ENCODE peak calls at places on chromosomes 5 and 9, in seven cellular contexts. One of them, this sample, is unnamed.

GRCh38 chr9:107087256-107087655 is 195.8 kb upstream of the RAD23B start:
- DNase-seq in H7: no peak
- DNase-seq in psoas muscle: no peak
- DNase-seq in BJ: no peak
- DNase-seq in spleen: no peak
- DNase-seq in keratinocyte: no peak
- DNase-seq in GM23248: peak
- DNase-seq in this sample: peak

GRCh38 chr5:125277494-125278154 is 531.2 kb upstream of the ZNF608 start:
- DNase-seq in H7: no peak
- DNase-seq in psoas muscle: no peak
- DNase-seq in BJ: peak
- DNase-seq in spleen: no peak
- DNase-seq in keratinocyte: peak
- DNase-seq in GM23248: peak
- DNase-seq in this sample: peak

GRCh38 chr5:139394123-139394653 is 716 bp downstream of the PROB1 start:
- DNase-seq in H7: peak
- DNase-seq in psoas muscle: peak
- DNase-seq in BJ: no peak
- DNase-seq in spleen: peak
- DNase-seq in keratinocyte: no peak
- DNase-seq in GM23248: peak
- DNase-seq in this sample: no peak

GRCh38 chr9:127926961-127927456 is 3.6 kb downstream of the PIP5KL1 start:
- DNase-seq in H7: no peak
- DNase-seq in psoas muscle: no peak
- DNase-seq in BJ: no peak
- DNase-seq in spleen: no peak
- DNase-seq in keratinocyte: no peak
- DNase-seq in GM23248: peak
- DNase-seq in this sample: no peak

GRCh38 chr9:31470051-31470450 is 914.4 kb upstream of the ACO1 start:
- DNase-seq in H7: no peak
- DNase-seq in psoas muscle: no peak
- DNase-seq in BJ: no peak
- DNase-seq in spleen: no peak
- DNase-seq in keratinocyte: no peak
- DNase-seq in GM23248: no peak
- DNase-seq in this sample: no peak

GRCh38 chr5:177606071-177607051 is 6.4 kb downstream of the B4GALT7 start:
- DNase-seq in H7: peak
- DNase-seq in psoas muscle: no peak
- DNase-seq in BJ: no peak
- DNase-seq in spleen: no peak
- DNase-seq in keratinocyte: no peak
- DNase-seq in GM23248: no peak
- DNase-seq in this sample: no peak

GRCh38 chr9:105425817-105426433 is 21.9 kb upstream of the FSD1L start:
- DNase-seq in H7: peak
- DNase-seq in psoas muscle: no peak
- DNase-seq in BJ: no peak
- DNase-seq in spleen: no peak
- DNase-seq in keratinocyte: no peak
- DNase-seq in GM23248: peak
- DNase-seq in this sample: peak

GRCh38 chr9:76472925-76473324 is 13.9 kb downstream of the GCNT1 start:
- DNase-seq in H7: no peak
- DNase-seq in psoas muscle: no peak
- DNase-seq in BJ: no peak
- DNase-seq in spleen: no peak
- DNase-seq in keratinocyte: no peak
- DNase-seq in GM23248: no peak
- DNase-seq in this sample: no peak

GRCh38 chr9:18906656-18907395 is 126.2 kb downstream of the SAXO1 start:
- DNase-seq in H7: no peak
- DNase-seq in psoas muscle: no peak
- DNase-seq in BJ: no peak
- DNase-seq in spleen: no peak
- DNase-seq in keratinocyte: no peak
- DNase-seq in GM23248: peak
- DNase-seq in this sample: peak

GRCh38 chr5:138258704-138259285 is 15.6 kb downstream of the GFRA3 start:
- DNase-seq in H7: no peak
- DNase-seq in psoas muscle: no peak
- DNase-seq in BJ: no peak
- DNase-seq in spleen: no peak
- DNase-seq in keratinocyte: no peak
- DNase-seq in GM23248: peak
- DNase-seq in this sample: no peak

GRCh38 chr5:173653822-173654523 is 37.5 kb upstream of the BOD1 start:
- DNase-seq in H7: no peak
- DNase-seq in psoas muscle: no peak
- DNase-seq in BJ: no peak
- DNase-seq in spleen: no peak
- DNase-seq in keratinocyte: no peak
- DNase-seq in GM23248: no peak
- DNase-seq in this sample: no peak

GRCh38 chr5:92002875-92003274 is 619.8 kb upstream of the ARRDC3 start:
- DNase-seq in H7: no peak
- DNase-seq in psoas muscle: no peak
- DNase-seq in BJ: peak
- DNase-seq in spleen: no peak
- DNase-seq in keratinocyte: no peak
- DNase-seq in GM23248: peak
- DNase-seq in this sample: no peak

GRCh38 chr5:9324348-9325056 is 221.4 kb downstream of the SEMA5A start:
- DNase-seq in H7: no peak
- DNase-seq in psoas muscle: no peak
- DNase-seq in BJ: no peak
- DNase-seq in spleen: no peak
- DNase-seq in keratinocyte: no peak
- DNase-seq in GM23248: no peak
- DNase-seq in this sample: peak
- H3K4me3 ChIP-seq in H7: no peak
- H3K4me3 ChIP-seq in psoas muscle: no peak
- H3K4me3 ChIP-seq in BJ: no peak
- H3K4me3 ChIP-seq in spleen: no peak
- H3K4me3 ChIP-seq in keratinocyte: no peak
- H3K4me3 ChIP-seq in GM23248: no peak
- H3K4me3 ChIP-seq in this sample: no peak

DNA sequence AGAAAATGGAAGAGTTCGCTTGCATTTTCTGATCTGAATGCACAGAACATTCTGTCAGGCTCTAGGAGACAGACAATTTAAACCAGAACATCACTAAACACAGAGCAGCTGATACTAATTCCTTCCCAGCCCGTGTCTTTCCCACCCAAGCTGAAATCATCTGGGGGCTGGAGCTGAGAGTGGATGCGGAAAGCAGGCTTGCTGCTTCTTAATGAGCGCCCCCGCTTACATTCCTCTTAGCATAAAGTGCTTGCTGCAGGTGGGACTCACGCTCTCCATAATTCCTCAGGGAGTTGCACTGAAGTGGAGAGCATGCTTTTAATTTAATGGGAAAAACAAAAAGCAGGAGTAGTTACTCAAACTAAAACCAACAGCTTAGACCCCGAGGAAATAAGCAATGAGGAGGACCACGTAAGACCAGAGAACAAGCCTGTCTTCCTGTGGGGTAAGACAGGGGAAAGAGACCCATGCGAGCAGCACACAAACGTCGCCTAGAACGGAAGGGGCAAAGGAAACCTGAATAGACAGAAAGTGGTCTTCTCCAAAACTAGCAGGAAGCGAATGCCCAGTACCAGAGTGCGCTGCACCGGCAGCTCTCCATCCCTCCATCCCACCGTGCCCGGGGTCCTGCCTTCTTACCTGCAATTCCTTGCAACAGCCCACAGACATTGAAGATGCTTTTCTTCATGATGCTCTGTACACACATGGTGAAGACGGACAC is 139.3 kb downstream of the LHFPL2 start:
- DNase-seq in H7: no peak
- DNase-seq in psoas muscle: no peak
- DNase-seq in BJ: no peak
- DNase-seq in spleen: no peak
- DNase-seq in keratinocyte: no peak
- DNase-seq in GM23248: no peak
- DNase-seq in this sample: peak
- H3K4me3 ChIP-seq in H7: no peak
- H3K4me3 ChIP-seq in psoas muscle: peak
- H3K4me3 ChIP-seq in BJ: no peak
- H3K4me3 ChIP-seq in spleen: peak
- H3K4me3 ChIP-seq in keratinocyte: no peak
- H3K4me3 ChIP-seq in GM23248: peak
- H3K4me3 ChIP-seq in this sample: peak

DNA sequence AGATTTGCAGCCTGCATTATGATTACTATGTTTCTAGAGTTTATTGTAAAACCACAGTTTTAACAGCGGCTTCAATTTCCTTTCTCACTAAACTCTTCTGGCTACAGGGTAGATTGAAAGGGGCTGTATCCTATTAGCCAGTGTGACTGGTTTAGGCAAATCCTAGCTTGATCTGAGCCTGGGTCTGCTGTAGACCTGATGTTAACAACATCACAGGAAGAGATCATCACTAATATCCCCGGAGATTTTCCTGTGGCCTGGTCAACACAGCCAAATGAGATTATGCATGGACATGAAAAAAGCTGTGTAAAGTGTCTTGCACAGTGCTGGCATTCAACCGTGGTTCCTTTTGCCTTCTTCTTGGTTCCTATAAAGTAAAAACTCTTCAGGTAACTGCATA is 33.3 kb downstream of the STOM start:
- DNase-seq in H7: no peak
- DNase-seq in psoas muscle: no peak
- DNase-seq in BJ: no peak
- DNase-seq in spleen: no peak
- DNase-seq in keratinocyte: no peak
- DNase-seq in GM23248: no peak
- DNase-seq in this sample: no peak
- H3K4me3 ChIP-seq in H7: no peak
- H3K4me3 ChIP-seq in psoas muscle: no peak
- H3K4me3 ChIP-seq in BJ: no peak
- H3K4me3 ChIP-seq in spleen: no peak
- H3K4me3 ChIP-seq in keratinocyte: no peak
- H3K4me3 ChIP-seq in GM23248: no peak
- H3K4me3 ChIP-seq in this sample: no peak

GRCh38 chr5:93585054-93585751 is 2.2 kb downstream of the NR2F1 start:
- DNase-seq in H7: peak
- DNase-seq in psoas muscle: peak
- DNase-seq in BJ: no peak
- DNase-seq in spleen: no peak
- DNase-seq in keratinocyte: no peak
- DNase-seq in GM23248: peak
- DNase-seq in this sample: peak

GRCh38 chr5:93583525-93583798 is 440 bp downstream of the NR2F1 start:
- DNase-seq in H7: no peak
- DNase-seq in psoas muscle: no peak
- DNase-seq in BJ: no peak
- DNase-seq in spleen: no peak
- DNase-seq in keratinocyte: no peak
- DNase-seq in GM23248: no peak
- DNase-seq in this sample: peak

GRCh38 chr5:93584531-93585053 is 1.6 kb downstream of the NR2F1 start:
- DNase-seq in H7: peak
- DNase-seq in psoas muscle: peak
- DNase-seq in BJ: no peak
- DNase-seq in spleen: no peak
- DNase-seq in keratinocyte: no peak
- DNase-seq in GM23248: peak
- DNase-seq in this sample: no peak

GRCh38 chr5:93582677-93583524 is at the start of gene NR2F1:
- DNase-seq in H7: peak
- DNase-seq in psoas muscle: peak
- DNase-seq in BJ: peak
- DNase-seq in spleen: no peak
- DNase-seq in keratinocyte: no peak
- DNase-seq in GM23248: peak
- DNase-seq in this sample: peak

DNA sequence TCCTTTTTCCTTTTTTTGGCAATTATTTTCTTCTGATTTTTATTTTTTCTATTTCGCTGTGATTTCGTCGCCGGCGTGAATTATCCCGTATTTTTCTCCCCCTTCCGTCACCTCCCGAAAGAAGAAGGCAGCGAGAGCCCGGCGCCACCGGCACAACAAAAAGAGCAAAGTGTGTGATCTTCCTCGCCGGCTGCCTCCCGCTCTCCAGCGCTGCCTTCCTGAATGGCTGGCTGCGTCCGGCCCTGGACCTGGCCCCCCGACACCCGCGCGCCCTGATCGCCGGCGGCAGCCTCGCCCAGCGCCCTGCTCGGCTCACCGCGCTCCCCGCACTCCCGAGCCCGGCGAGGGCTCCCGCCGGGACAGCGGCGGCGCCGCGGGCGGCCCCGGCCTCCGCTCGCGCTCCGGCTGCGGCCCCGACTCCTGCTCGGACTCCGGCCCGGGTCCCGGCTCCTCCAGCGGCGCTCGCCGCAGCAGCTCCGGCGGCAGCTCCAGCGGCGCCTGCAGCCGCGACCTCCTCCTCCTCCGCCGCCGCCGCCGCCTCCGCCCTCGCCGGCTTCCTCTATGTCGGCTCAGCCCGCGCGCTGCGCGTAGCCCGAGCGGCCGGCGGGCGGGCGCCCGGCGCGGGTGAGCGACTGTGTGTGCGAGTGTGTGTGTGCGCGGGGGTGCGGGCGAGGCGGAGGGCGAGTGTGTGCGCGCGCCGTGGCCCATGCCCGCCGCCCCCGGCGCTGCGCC is 943 bp downstream of the NR2F1 start:
- DNase-seq in H7: peak
- DNase-seq in psoas muscle: peak
- DNase-seq in BJ: no peak
- DNase-seq in spleen: peak
- DNase-seq in keratinocyte: no peak
- DNase-seq in GM23248: peak
- DNase-seq in this sample: peak
- H3K4me3 ChIP-seq in H7: peak
- H3K4me3 ChIP-seq in psoas muscle: peak
- H3K4me3 ChIP-seq in BJ: peak
- H3K4me3 ChIP-seq in spleen: peak
- H3K4me3 ChIP-seq in keratinocyte: peak
- H3K4me3 ChIP-seq in GM23248: peak
- H3K4me3 ChIP-seq in this sample: peak

GRCh38 chr9:113578279-113578865 is 114.8 kb downstream of the RGS3 start:
- DNase-seq in H7: no peak
- DNase-seq in psoas muscle: peak
- DNase-seq in BJ: no peak
- DNase-seq in spleen: peak
- DNase-seq in keratinocyte: no peak
- DNase-seq in GM23248: peak
- DNase-seq in this sample: no peak
- H3K4me3 ChIP-seq in H7: no peak
- H3K4me3 ChIP-seq in psoas muscle: no peak
- H3K4me3 ChIP-seq in BJ: no peak
- H3K4me3 ChIP-seq in spleen: no peak
- H3K4me3 ChIP-seq in keratinocyte: no peak
- H3K4me3 ChIP-seq in GM23248: peak
- H3K4me3 ChIP-seq in this sample: no peak

This sample was measured in fibroblast of the aortic adventitia.